ENCODE peak calls at places on chromosome 1, in nine cellular contexts. T, W, B, N, Q, F, P, U and D are unnamed samples.

GRCh38 chr1:220887202-220887867 is 8.1 kb downstream of the HLX start:
- DNase-seq in U (no peak), Q (no peak), B (peak; percentile 80), W (no peak), F (no peak), T (no peak), P (no peak), N (no peak), D (no peak)

GRCh38 chr1:29585656-29586055 is 349.3 kb downstream of the PTPRU start:
- DNase-seq in B (no peak), T (no peak), N (no peak), W (no peak), F (no peak), P (no peak), Q (no peak), U (no peak), D (no peak)

GRCh38 chr1:31239653-31240241 is at the start of gene NKAIN1:
- DNase-seq in W (peak; percentile 18), Q (no peak), U (no peak), N (peak; percentile 33), B (peak; percentile 84), P (no peak), T (no peak), F (no peak), D (no peak)

GRCh38 chr1:92990828-92991227 is 29.6 kb upstream of the DIPK1A start:
- DNase-seq in P (no peak), U (no peak), B (no peak), W (peak; percentile 64), F (no peak), N (no peak), T (peak; percentile 34), Q (no peak), D (no peak)

GRCh38 chr1:101520302-101520701 is 283.5 kb downstream of the S1PR1 start:
- DNase-seq in Q (peak; percentile 32), F (no peak), T (peak; percentile 27), P (peak; percentile 13), W (peak; percentile 17), U (no peak), B (peak; percentile 80), N (no peak), D (no peak)

GRCh38 chr1:186680031-186681012 is at the start of gene PTGS2:
- DNase-seq in N (peak; percentile 95), T (no peak), B (peak; percentile 93), U (peak; percentile 56), P (peak; percentile 90), F (peak; percentile 42), Q (peak; percentile 84), W (peak; percentile 8), D (peak; percentile 50)

GRCh38 chr1:89306273-89306672 is 33.6 kb upstream of the GBP5 start:
- DNase-seq in W (no peak), P (no peak), Q (no peak), N (no peak), F (no peak), B (no peak), U (no peak), T (no peak), D (no peak)

GRCh38 chr1:68723791-68724190 is 226.9 kb upstream of the DEPDC1 start:
- DNase-seq in T (no peak), B (no peak), P (no peak), Q (no peak), F (no peak), W (no peak), U (no peak), N (no peak), D (no peak)

GRCh38 chr1:234782821-234783220 is 172.8 kb upstream of the IRF2BP2 start:
- DNase-seq in B (peak; percentile 37), T (no peak), W (no peak), N (peak; percentile 19), U (no peak), F (no peak), P (no peak), Q (no peak), D (no peak)

GRCh38 chr1:234781241-234782056 is 171.5 kb upstream of the IRF2BP2 start:
- DNase-seq in U (no peak), W (peak; percentile 67), F (no peak), T (peak; percentile 57), B (peak; percentile 45), P (no peak), Q (no peak), N (peak; percentile 61), D (no peak)

GRCh38 chr1:234780531-234781162 is 170.7 kb upstream of the IRF2BP2 start:
- DNase-seq in N (no peak), F (no peak), B (peak; percentile 43), U (no peak), T (no peak), P (no peak), W (peak; percentile 21), Q (no peak), D (no peak)

GRCh38 chr1:234780112-234780511 is 170.1 kb upstream of the IRF2BP2 start:
- DNase-seq in U (no peak), N (no peak), P (no peak), Q (no peak), T (no peak), B (no peak), F (no peak), W (no peak), D (no peak)

DNA sequence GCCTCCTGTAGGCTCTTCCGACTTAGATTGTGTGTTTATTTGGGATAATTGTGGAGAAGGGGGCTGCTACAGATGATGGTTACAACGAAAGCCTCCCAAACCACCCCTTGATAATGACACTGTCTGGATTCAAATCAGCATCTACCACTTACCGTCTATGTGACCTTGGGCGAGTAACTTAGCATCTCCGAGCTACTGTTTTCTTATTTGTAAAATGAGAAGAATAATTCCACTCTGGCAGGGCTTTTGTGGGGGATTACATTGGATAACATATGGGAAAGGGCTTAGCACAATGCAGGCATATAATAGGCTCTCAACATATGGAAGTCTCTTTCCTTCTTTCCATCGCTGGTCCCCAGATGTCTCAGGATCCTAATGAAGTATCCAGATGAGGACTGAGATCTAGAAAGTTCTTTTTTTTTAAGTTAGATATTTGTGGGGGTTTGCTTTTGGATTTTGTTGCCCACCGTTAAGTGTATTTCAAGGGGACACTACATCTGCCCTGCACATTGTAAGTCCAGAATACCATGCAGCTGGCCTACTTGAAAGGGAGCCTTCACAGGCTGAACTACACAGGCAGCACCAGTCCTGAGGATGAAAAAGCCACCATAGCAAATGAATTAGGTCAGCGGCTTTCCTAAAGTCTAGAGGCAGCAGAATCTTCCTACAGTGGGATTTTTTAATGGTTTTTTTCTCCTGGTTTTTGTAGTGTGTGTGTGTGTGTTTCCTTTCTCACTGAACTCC is 172.3 kb upstream of the IRF2BP2 start:
- DNase-seq in U (no peak), P (no peak), W (no peak), Q (no peak), N (peak; percentile 36), F (no peak), B (no peak), T (no peak), D (no peak)
- TF ChIP-seq POLR2AphosphoS5 in U (no peak), P (no peak), W (no peak), Q (no peak), N (no peak), F (no peak), B (no peak), T (no peak), D (no peak)

GRCh38 chr1:22030473-22030872 is 22.0 kb upstream of the CDC42 start:
- DNase-seq in W (no peak), F (no peak), U (no peak), B (no peak), P (no peak), N (no peak), T (no peak), Q (no peak), D (no peak)

GRCh38 chr1:22030057-22030456 is 22.5 kb upstream of the CDC42 start:
- DNase-seq in Q (no peak), W (no peak), N (no peak), F (no peak), U (no peak), B (no peak), P (no peak), T (no peak), D (no peak)

GRCh38 chr1:22025368-22026154 is 24.1 kb downstream of the CELA3A start:
- DNase-seq in W (peak; percentile 99), N (peak; percentile 93), Q (peak; percentile 82), U (peak; percentile 86), T (peak; percentile 89), F (peak; percentile 54), P (peak; percentile 90), B (peak; percentile 96), D (peak; percentile 85)

GRCh38 chr1:22026924-22027289 is 25.4 kb downstream of the CELA3A start:
- DNase-seq in F (no peak), B (no peak), P (no peak), Q (no peak), N (no peak), U (no peak), W (no peak), T (no peak), D (no peak)

GRCh38 chr1:22031214-22031962 is 21.1 kb upstream of the CDC42 start:
- DNase-seq in P (no peak), B (no peak), W (no peak), T (peak; percentile 47), N (peak; percentile 89), Q (no peak), U (peak; percentile 74), F (no peak), D (peak; percentile 46)
- TF ChIP-seq POLR2AphosphoS5 in P (no peak), B (no peak), W (no peak), T (no peak), N (peak; percentile 97), Q (no peak), U (no peak), F (no peak), D (peak; percentile 52)

GRCh38 chr1:244730153-244730933 is 77.4 kb downstream of the DESI2 start:
- DNase-seq in N (no peak), T (no peak), F (no peak), U (no peak), Q (no peak), W (no peak), P (peak; percentile 36), B (peak; percentile 73), D (peak; percentile 64)
- TF ChIP-seq POLR2AphosphoS5 in N (no peak), T (no peak), F (no peak), U (no peak), Q (no peak), W (no peak), P (no peak), B (no peak), D (no peak)

GRCh38 chr1:91891969-91892368 is 6.0 kb upstream of the TGFBR3 start:
- DNase-seq in P (no peak), T (no peak), F (no peak), N (no peak), W (no peak), Q (no peak), U (no peak), B (peak; percentile 48), D (no peak)

GRCh38 chr1:91895832-91896556 is 10.0 kb upstream of the TGFBR3 start:
- DNase-seq in B (no peak), N (no peak), T (no peak), Q (no peak), P (no peak), U (no peak), W (no peak), F (no peak), D (no peak)

GRCh38 chr1:91894036-91894761 is 8.2 kb upstream of the TGFBR3 start:
- DNase-seq in P (no peak), W (no peak), T (no peak), U (no peak), N (no peak), B (no peak), Q (no peak), F (no peak), D (no peak)

GRCh38 chr1:91889717-91890459 is 3.9 kb upstream of the TGFBR3 start:
- DNase-seq in B (no peak), F (no peak), Q (no peak), U (no peak), N (no peak), T (peak; percentile 32), P (no peak), W (no peak), D (no peak)

GRCh38 chr1:91891486-91891885 is 5.5 kb upstream of the TGFBR3 start:
- DNase-seq in B (no peak), T (no peak), N (no peak), W (no peak), Q (no peak), F (no peak), U (no peak), P (no peak), D (no peak)
- TF ChIP-seq POLR2AphosphoS5 in B (no peak), T (no peak), N (peak; percentile 40), W (no peak), Q (no peak), F (no peak), U (no peak), P (no peak), D (peak; percentile 13)